ENCODE peak calls at places on chromosomes 16 and 17, in six cellular contexts. One of them, this sample, is unnamed.
A peak's percentile ranks its signal among the peaks of the same experiment; 100 is the strongest.

GRCh38 chr17:83194761-83195329 is 115.4 kb downstream of the METRNL start:
- DNase-seq in trophoblast cell: no peak
- DNase-seq in IMR-90: no peak
- DNase-seq in neuronal stem cell: no peak
- DNase-seq in H1: no peak
- DNase-seq in mesenchymal stem cell: no peak
- DNase-seq in this sample: no peak

GRCh38 chr17:76585649-76586593 is at the start of gene ST6GALNAC2:
- DNase-seq in mesenchymal stem cell: peak; percentile 55
- DNase-seq in H1: no peak
- DNase-seq in IMR-90: no peak
- DNase-seq in trophoblast cell: peak; percentile 91
- DNase-seq in neuronal stem cell: no peak
- DNase-seq in this sample: peak; percentile 58

GRCh38 chr17:5769936-5770335 is 185.6 kb upstream of the NLRP1 start:
- DNase-seq in IMR-90: no peak
- DNase-seq in neuronal stem cell: peak; percentile 62
- DNase-seq in mesenchymal stem cell: no peak
- DNase-seq in trophoblast cell: no peak
- DNase-seq in H1: no peak
- DNase-seq in this sample: no peak

GRCh38 chr17:15384142-15384803 is 42.9 kb upstream of the TEKT3 start:
- DNase-seq in mesenchymal stem cell: peak; percentile 15
- DNase-seq in trophoblast cell: no peak
- DNase-seq in H1: no peak
- DNase-seq in IMR-90: peak; percentile 25
- DNase-seq in neuronal stem cell: no peak
- DNase-seq in this sample: no peak

GRCh38 chr17:81457396-81457795 is 55.2 kb downstream of the ACTG1 start:
- DNase-seq in neuronal stem cell: no peak
- DNase-seq in IMR-90: no peak
- DNase-seq in H1: no peak
- DNase-seq in trophoblast cell: no peak
- DNase-seq in mesenchymal stem cell: no peak
- DNase-seq in this sample: peak; percentile 38

GRCh38 chr17:44007346-44008204 is 3.2 kb downstream of the NAGS start:
- DNase-seq in IMR-90: no peak
- DNase-seq in neuronal stem cell: no peak
- DNase-seq in mesenchymal stem cell: no peak
- DNase-seq in H1: no peak
- DNase-seq in trophoblast cell: peak; percentile 7
- DNase-seq in this sample: peak; percentile 20

GRCh38 chr16:56783332-56783731 is 53.4 kb downstream of the NUP93 start:
- DNase-seq in IMR-90: no peak
- DNase-seq in H1: no peak
- DNase-seq in trophoblast cell: no peak
- DNase-seq in neuronal stem cell: no peak
- DNase-seq in mesenchymal stem cell: no peak
- DNase-seq in this sample: no peak

GRCh38 chr17:81840826-81841778 is 6.3 kb upstream of the PPP1R27 start:
- DNase-seq in neuronal stem cell: no peak
- DNase-seq in H1: no peak
- DNase-seq in IMR-90: no peak
- DNase-seq in trophoblast cell: peak; percentile 92
- DNase-seq in mesenchymal stem cell: no peak
- DNase-seq in this sample: no peak

GRCh38 chr17:72518810-72519597 is 398.2 kb downstream of the SOX9 start:
- DNase-seq in trophoblast cell: no peak
- DNase-seq in H1: no peak
- DNase-seq in mesenchymal stem cell: no peak
- DNase-seq in IMR-90: no peak
- DNase-seq in neuronal stem cell: no peak
- DNase-seq in this sample: no peak

GRCh38 chr17:81518113-81518784 is 5.7 kb upstream of the ACTG1 start:
- DNase-seq in IMR-90: no peak
- DNase-seq in neuronal stem cell: no peak
- DNase-seq in H1: no peak
- DNase-seq in mesenchymal stem cell: peak; percentile 51
- DNase-seq in trophoblast cell: peak; percentile 68
- DNase-seq in this sample: peak; percentile 64

GRCh38 chr17:76843703-76844484 is 24.3 kb upstream of the MGAT5B start:
- DNase-seq in H1: no peak
- DNase-seq in trophoblast cell: peak; percentile 48
- DNase-seq in IMR-90: no peak
- DNase-seq in mesenchymal stem cell: peak; percentile 53
- DNase-seq in neuronal stem cell: no peak
- DNase-seq in this sample: no peak

GRCh38 chr16:72300892-72301291 is 128.9 kb upstream of the PMFBP1 start:
- DNase-seq in H1: no peak
- DNase-seq in IMR-90: no peak
- DNase-seq in mesenchymal stem cell: no peak
- DNase-seq in neuronal stem cell: no peak
- DNase-seq in trophoblast cell: no peak
- DNase-seq in this sample: no peak

GRCh38 chr17:74972107-74972972 is at the start of gene HID1:
- DNase-seq in H1: no peak
- DNase-seq in IMR-90: no peak
- DNase-seq in trophoblast cell: peak; percentile 59
- DNase-seq in neuronal stem cell: peak; percentile 68
- DNase-seq in mesenchymal stem cell: no peak
- DNase-seq in this sample: peak; percentile 74

GRCh38 chr16:88628512-88628974 is 9.8 kb upstream of the IL17C start:
- DNase-seq in trophoblast cell: peak; percentile 16
- DNase-seq in mesenchymal stem cell: peak; percentile 48
- DNase-seq in H1: peak; percentile 54
- DNase-seq in neuronal stem cell: no peak
- DNase-seq in IMR-90: no peak
- DNase-seq in this sample: peak; percentile 90

GRCh38 chr17:48307814-48308411 is 122.1 kb downstream of the SKAP1 start:
- DNase-seq in IMR-90: peak; percentile 74
- DNase-seq in trophoblast cell: peak; percentile 68
- DNase-seq in H1: peak; percentile 15
- DNase-seq in mesenchymal stem cell: peak; percentile 74
- DNase-seq in neuronal stem cell: peak; percentile 23
- DNase-seq in this sample: peak; percentile 64

GRCh38 chr17:39525801-39526506 is 64.7 kb downstream of the CDK12 start:
- DNase-seq in trophoblast cell: no peak
- DNase-seq in IMR-90: no peak
- DNase-seq in neuronal stem cell: no peak
- DNase-seq in H1: no peak
- DNase-seq in mesenchymal stem cell: no peak
- DNase-seq in this sample: no peak

GRCh38 chr17:74059471-74059870 is 144.0 kb upstream of the RPL38 start:
- DNase-seq in H1: no peak
- DNase-seq in neuronal stem cell: no peak
- DNase-seq in mesenchymal stem cell: no peak
- DNase-seq in trophoblast cell: no peak
- DNase-seq in IMR-90: no peak
- DNase-seq in this sample: no peak

GRCh38 chr16:30715777-30716445 is 16.9 kb downstream of the SRCAP start:
- DNase-seq in mesenchymal stem cell: peak; percentile 60
- DNase-seq in trophoblast cell: peak; percentile 60
- DNase-seq in H1: no peak
- DNase-seq in neuronal stem cell: no peak
- DNase-seq in IMR-90: peak; percentile 36
- DNase-seq in this sample: no peak

GRCh38 chr17:67994827-67995567 is 1.3 kb downstream of the C17orf58 start:
- DNase-seq in trophoblast cell: no peak
- DNase-seq in mesenchymal stem cell: peak; percentile 82
- DNase-seq in H1: no peak
- DNase-seq in neuronal stem cell: peak; percentile 4
- DNase-seq in IMR-90: peak; percentile 83
- DNase-seq in this sample: no peak

GRCh38 chr17:64781394-64781793 is 119.3 kb upstream of the SMURF2 start:
- DNase-seq in neuronal stem cell: no peak
- DNase-seq in mesenchymal stem cell: peak; percentile 57
- DNase-seq in IMR-90: no peak
- DNase-seq in H1: no peak
- DNase-seq in trophoblast cell: peak; percentile 54
- DNase-seq in this sample: peak; percentile 49

GRCh38 chr16:5205394-5206040 is 107.9 kb upstream of the EEF2KMT start:
- DNase-seq in IMR-90: no peak
- DNase-seq in neuronal stem cell: no peak
- DNase-seq in H1: no peak
- DNase-seq in mesenchymal stem cell: no peak
- DNase-seq in trophoblast cell: no peak
- DNase-seq in this sample: peak; percentile 23

GRCh38 chr16:89965447-89966225 is 17.1 kb downstream of the DEF8 start:
- DNase-seq in mesenchymal stem cell: no peak
- DNase-seq in trophoblast cell: no peak
- DNase-seq in IMR-90: no peak
- DNase-seq in H1: no peak
- DNase-seq in neuronal stem cell: no peak
- DNase-seq in this sample: no peak

GRCh38 chr16:83742076-83742475 is 65.7 kb upstream of the HSBP1 start:
- DNase-seq in IMR-90: no peak
- DNase-seq in neuronal stem cell: no peak
- DNase-seq in mesenchymal stem cell: no peak
- DNase-seq in trophoblast cell: no peak
- DNase-seq in H1: no peak
- DNase-seq in this sample: no peak

GRCh38 chr17:57099165-57099564 is 14.1 kb downstream of the AKAP1 start:
- DNase-seq in neuronal stem cell: no peak
- DNase-seq in trophoblast cell: no peak
- DNase-seq in mesenchymal stem cell: no peak
- DNase-seq in IMR-90: no peak
- DNase-seq in H1: no peak
- DNase-seq in this sample: no peak
- H3K9ac ChIP-seq in neuronal stem cell: no peak overlapping the region
- H3K9ac ChIP-seq in trophoblast cell: no peak overlapping the region
- H3K9ac ChIP-seq in mesenchymal stem cell: no peak overlapping the region
- H3K9ac ChIP-seq in IMR-90: no peak overlapping the region
- H3K9ac ChIP-seq in H1: no peak overlapping the region
- H3K9ac ChIP-seq in this sample: no peak overlapping the region

GRCh38 chr17:50808413-50808812 is 27.0 kb upstream of the WFIKKN2 start:
- DNase-seq in trophoblast cell: no peak
- DNase-seq in mesenchymal stem cell: no peak
- DNase-seq in IMR-90: no peak
- DNase-seq in H1: no peak
- DNase-seq in neuronal stem cell: no peak
- DNase-seq in this sample: no peak

GRCh38 chr17:50807675-50808074 is 27.7 kb upstream of the WFIKKN2 start:
- DNase-seq in H1: no peak
- DNase-seq in mesenchymal stem cell: no peak
- DNase-seq in trophoblast cell: no peak
- DNase-seq in IMR-90: no peak
- DNase-seq in neuronal stem cell: no peak
- DNase-seq in this sample: no peak

GRCh38 chr17:50806141-50806643 is 29.2 kb upstream of the WFIKKN2 start:
- DNase-seq in neuronal stem cell: no peak
- DNase-seq in H1: no peak
- DNase-seq in mesenchymal stem cell: no peak
- DNase-seq in trophoblast cell: no peak
- DNase-seq in IMR-90: peak; percentile 20
- DNase-seq in this sample: no peak

GRCh38 chr17:50805486-50805885 is 29.9 kb upstream of the WFIKKN2 start:
- DNase-seq in trophoblast cell: no peak
- DNase-seq in H1: no peak
- DNase-seq in neuronal stem cell: no peak
- DNase-seq in mesenchymal stem cell: no peak
- DNase-seq in IMR-90: no peak
- DNase-seq in this sample: no peak

GRCh38 chr17:50807014-50807413 is 28.4 kb upstream of the WFIKKN2 start:
- DNase-seq in IMR-90: no peak
- DNase-seq in trophoblast cell: no peak
- DNase-seq in H1: no peak
- DNase-seq in neuronal stem cell: no peak
- DNase-seq in mesenchymal stem cell: no peak
- DNase-seq in this sample: no peak
- H3K36me3 ChIP-seq in IMR-90: no peaks in the 10 kb centered on the region
- H3K36me3 ChIP-seq in trophoblast cell: no peaks in the 10 kb centered on the region
- H3K36me3 ChIP-seq in H1: no peaks in the 10 kb centered on the region
- H3K36me3 ChIP-seq in neuronal stem cell: no peaks in the 10 kb centered on the region
- H3K36me3 ChIP-seq in mesenchymal stem cell: no peaks in the 10 kb centered on the region
- H3K36me3 ChIP-seq in this sample: no peaks in the 10 kb centered on the region

GRCh38 chr17:6989779-6990178 is 6.1 kb upstream of the ALOX12 start:
- DNase-seq in mesenchymal stem cell: no peak
- DNase-seq in neuronal stem cell: no peak
- DNase-seq in IMR-90: no peak
- DNase-seq in H1: no peak
- DNase-seq in trophoblast cell: peak; percentile 18
- DNase-seq in this sample: no peak

GRCh38 chr17:6981426-6981825 is 14.4 kb upstream of the ALOX12 start:
- DNase-seq in neuronal stem cell: no peak
- DNase-seq in IMR-90: no peak
- DNase-seq in trophoblast cell: no peak
- DNase-seq in mesenchymal stem cell: no peak
- DNase-seq in H1: no peak
- DNase-seq in this sample: no peak

GRCh38 chr17:6986676-6987075 is 9.2 kb upstream of the ALOX12 start:
- DNase-seq in H1: no peak
- DNase-seq in trophoblast cell: no peak
- DNase-seq in IMR-90: no peak
- DNase-seq in neuronal stem cell: no peak
- DNase-seq in mesenchymal stem cell: no peak
- DNase-seq in this sample: no peak
- H3K23ac ChIP-seq in H1: no peak overlapping the region
- H3K23ac ChIP-seq in trophoblast cell: no peak overlapping the region
- H3K23ac ChIP-seq in IMR-90: no peak overlapping the region
- H3K23ac ChIP-seq in neuronal stem cell: no peak overlapping the region
- H3K23ac ChIP-seq in mesenchymal stem cell: no peak overlapping the region
- H3K23ac ChIP-seq in this sample: no peak overlapping the region

GRCh38 chr17:34579979-34580684 is 750 bp downstream of the TMEM132E start:
- DNase-seq in IMR-90: no peak
- DNase-seq in trophoblast cell: no peak
- DNase-seq in neuronal stem cell: no peak
- DNase-seq in mesenchymal stem cell: peak; percentile 6
- DNase-seq in H1: no peak
- DNase-seq in this sample: peak; percentile 56
- H3K9ac ChIP-seq in IMR-90: no peak overlapping the region
- H3K9ac ChIP-seq in trophoblast cell: no peak overlapping the region
- H3K9ac ChIP-seq in neuronal stem cell: peak overlapping the region; percentile 61
- H3K9ac ChIP-seq in mesenchymal stem cell: no peak overlapping the region
- H3K9ac ChIP-seq in H1: no peak overlapping the region
- H3K9ac ChIP-seq in this sample: no peak overlapping the region

DNA sequence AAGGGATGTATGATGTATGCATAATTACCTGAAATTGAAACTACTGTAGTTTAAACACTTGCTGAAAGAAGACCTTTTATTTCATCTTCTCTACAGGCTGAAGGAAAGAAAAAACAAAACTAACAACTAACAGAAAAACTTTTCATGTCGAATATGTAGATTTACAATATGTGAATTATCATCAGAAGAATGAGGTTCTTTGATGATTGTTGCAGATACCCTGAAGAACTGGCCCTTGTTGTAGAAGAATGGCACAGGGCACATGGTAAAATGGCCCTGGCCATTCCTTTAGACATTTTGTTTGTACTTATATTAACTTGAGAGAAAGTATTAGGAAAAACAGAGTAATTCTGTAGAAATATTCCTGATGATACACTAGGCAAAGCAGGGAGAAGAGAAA is 443.8 kb downstream of the MAF start:
- DNase-seq in IMR-90: no peak
- DNase-seq in mesenchymal stem cell: no peak
- DNase-seq in trophoblast cell: no peak
- DNase-seq in H1: no peak
- DNase-seq in neuronal stem cell: no peak
- DNase-seq in this sample: no peak
- H3K36me3 ChIP-seq in IMR-90: no peaks in the 10 kb centered on the region
- H3K36me3 ChIP-seq in mesenchymal stem cell: no peaks in the 10 kb centered on the region
- H3K36me3 ChIP-seq in trophoblast cell: no peaks in the 10 kb centered on the region
- H3K36me3 ChIP-seq in H1: no peaks in the 10 kb centered on the region
- H3K36me3 ChIP-seq in neuronal stem cell: no peaks in the 10 kb centered on the region
- H3K36me3 ChIP-seq in this sample: no peaks in the 10 kb centered on the region